ENCODE peak calls at places on chromosomes 11 and 22, in six cellular contexts. C, L, T, H, G and F are unnamed samples.

GRCh38 chr11:112590778-112591177 is 330.1 kb upstream of the PLET1 start:
- DNase-seq in G (peak; percentile 54), H (no peak), L (no peak), T (no peak), C (no peak), F (no peak)

GRCh38 chr11:103959279-103959930 is 77.0 kb upstream of the DDI1 start:
- DNase-seq in G (peak; percentile 42), L (peak; percentile 45), H (no peak), T (no peak), C (no peak), F (peak; percentile 79)

GRCh38 chr11:57325735-57326048 is 940 bp upstream of the TNKS1BP1 start:
- DNase-seq in H (no peak), T (no peak), L (no peak), G (no peak), C (no peak), F (no peak)

GRCh38 chr11:78841451-78842060 is 266.9 kb upstream of the NARS2 start:
- DNase-seq in L (peak; percentile 31), C (no peak), H (no peak), T (no peak), G (no peak), F (peak; percentile 46)

GRCh38 chr22:46092646-46093410 is 57.5 kb upstream of the PPARA start:
- DNase-seq in H (no peak), G (no peak), T (no peak), L (no peak), C (no peak), F (no peak)

GRCh38 chr22:48237466-48237865 is 1475.0 kb downstream of the TBC1D22A start:
- DNase-seq in T (no peak), G (no peak), H (no peak), C (no peak), L (no peak), F (no peak)

GRCh38 chr11:62588966-62589637 is 2.2 kb downstream of the TUT1 start:
- DNase-seq in L (peak; percentile 40), C (no peak), T (no peak), H (no peak), G (peak; percentile 57), F (no peak)

GRCh38 chr11:33734441-33735165 is 1.6 kb downstream of the CD59 start:
- DNase-seq in L (no peak), T (no peak), G (peak; percentile 49), H (no peak), C (no peak), F (no peak)

GRCh38 chr22:29706493-29706892 is 13.3 kb upstream of the CABP7 start:
- DNase-seq in L (peak; percentile 41), G (no peak), H (no peak), C (peak; percentile 79), T (no peak), F (no peak)

GRCh38 chr11:12245091-12245490 is 132.3 kb upstream of the PARVA start:
- DNase-seq in G (no peak), C (no peak), L (no peak), T (no peak), H (no peak), F (no peak)

GRCh38 chr11:83185767-83186166 is 7.7 kb upstream of the ANKRD42 start:
- DNase-seq in C (no peak), G (no peak), T (no peak), H (no peak), L (no peak), F (no peak)

GRCh38 chr22:49532831-49533802 is 294.6 kb downstream of the BRD1 start:
- DNase-seq in G (no peak), H (no peak), C (no peak), L (no peak), T (no peak), F (no peak)

GRCh38 chr22:22752556-22753477 is 108.4 kb downstream of the GGTLC2 start:
- DNase-seq in L (no peak), H (no peak), C (no peak), T (no peak), G (peak; percentile 8), F (peak; percentile 47)

GRCh38 chr22:42376721-42377177 is 55.5 kb downstream of the NFAM1 start:
- DNase-seq in G (peak; percentile 71), H (no peak), C (peak; percentile 81), T (peak; percentile 87), L (peak; percentile 90), F (peak; percentile 19)

GRCh38 chr11:85590848-85591483 is 36.2 kb downstream of the DLG2 start:
- DNase-seq in C (no peak), G (peak; percentile 26), T (peak; percentile 20), L (peak; percentile 70), H (no peak), F (peak; percentile 36)

GRCh38 chr11:7577883-7578242 is 64.1 kb downstream of the PPFIBP2 start:
- DNase-seq in H (no peak), L (peak; percentile 87), C (peak; percentile 44), G (peak; percentile 70), T (no peak), F (peak; percentile 49)

GRCh38 chr11:17410606-17411379 is 22.3 kb upstream of the KCNJ11 start:
- DNase-seq in L (no peak), H (no peak), T (no peak), C (no peak), G (no peak), F (no peak)

GRCh38 chr11:18749681-18750319 is 23.8 kb upstream of the IGSF22 start:
- DNase-seq in G (peak; percentile 86), H (no peak), C (peak; percentile 77), L (peak; percentile 75), T (no peak), F (peak; percentile 75)

GRCh38 chr22:29308791-29309262 is 2.4 kb downstream of the GAS2L1 start:
- DNase-seq in G (peak; percentile 45), H (no peak), L (no peak), C (no peak), T (no peak), F (peak; percentile 65)

GRCh38 chr22:46377566-46378498 is 42.3 kb downstream of the TRMU start:
- DNase-seq in G (peak; percentile 42), H (peak; percentile 27), L (peak; percentile 92), T (peak; percentile 88), C (peak; percentile 82), F (no peak)

GRCh38 chr22:22042009-22042408 is 59.4 kb upstream of the TOP3B start:
- DNase-seq in C (no peak), G (no peak), T (no peak), L (no peak), H (no peak), F (peak; percentile 23)

DNA sequence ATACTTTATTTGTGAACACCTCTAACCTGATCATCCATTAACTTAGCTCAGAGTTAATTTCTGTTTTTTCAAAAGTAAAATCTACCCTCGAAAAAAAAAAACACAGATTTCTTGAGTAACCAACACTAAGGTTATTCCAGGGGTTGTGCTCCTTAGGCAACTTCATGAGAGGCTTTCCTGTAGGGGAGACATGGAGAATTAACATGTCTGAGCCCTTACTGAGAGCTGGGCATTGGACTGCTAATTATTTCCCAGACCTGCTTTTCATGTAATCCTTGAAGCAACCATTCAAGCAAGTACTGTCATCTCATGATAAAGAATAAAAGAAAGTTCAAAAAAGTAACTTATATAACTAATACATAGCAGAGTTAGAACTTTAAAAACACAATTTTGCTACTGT is 13.5 kb upstream of the UPB1 start:
- DNase-seq in T (no peak), H (no peak), C (no peak), L (no peak), G (no peak), F (no peak)
- H3K9ac ChIP-seq in T (no peak overlapping the region), H (no peak overlapping the region), C (no peak overlapping the region), L (no peak overlapping the region), G (peak overlapping the region; percentile 42), F (no peak overlapping the region)

GRCh38 chr11:96763244-96763643 is 373.4 kb downstream of the JRKL start:
- DNase-seq in C (no peak), H (no peak), T (no peak), G (no peak), L (no peak), F (no peak)

GRCh38 chr11:96760306-96760705 is 370.5 kb downstream of the JRKL start:
- DNase-seq in L (no peak), G (no peak), T (no peak), C (no peak), H (no peak), F (no peak)

GRCh38 chr11:96758957-96759356 is 369.1 kb downstream of the JRKL start:
- DNase-seq in G (no peak), L (no peak), H (no peak), T (no peak), C (no peak), F (no peak)

GRCh38 chr11:96761451-96761850 is 371.6 kb downstream of the JRKL start:
- DNase-seq in G (no peak), C (no peak), H (no peak), T (no peak), L (no peak), F (no peak)

DNA sequence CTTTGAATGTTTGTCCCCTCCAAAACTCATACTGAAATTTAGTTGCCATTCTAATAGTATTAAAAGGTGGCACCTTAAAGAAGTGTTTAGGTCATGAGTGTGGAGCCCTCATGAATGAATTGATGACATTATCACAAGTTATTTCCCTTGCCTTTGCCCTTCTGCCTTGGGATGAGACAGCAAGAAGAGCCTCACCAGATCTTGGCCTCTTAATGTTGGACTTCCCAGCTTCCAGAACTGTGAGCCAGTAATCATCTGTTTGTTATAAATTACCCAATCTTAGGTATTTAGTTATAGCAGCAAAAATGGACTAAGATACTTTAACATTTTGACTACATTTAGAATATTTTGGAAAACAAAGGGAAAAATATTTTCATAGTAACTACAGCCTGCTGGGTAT is 371.0 kb downstream of the JRKL start:
- DNase-seq in L (no peak), C (no peak), H (no peak), G (no peak), T (no peak), F (no peak)
- H2BK15ac ChIP-seq in L (no peak overlapping the region), C (no peak overlapping the region), H (no peak overlapping the region), G (no peak overlapping the region), T (no peak overlapping the region), F (no peak overlapping the region)

GRCh38 chr22:38067771-38068360 is 10.7 kb downstream of the PICK1 start:
- DNase-seq in C (no peak), H (no peak), L (no peak), T (no peak), G (no peak), F (no peak)

GRCh38 chr22:38068641-38069371 is 11.6 kb downstream of the PICK1 start:
- DNase-seq in H (no peak), C (no peak), T (no peak), G (no peak), L (no peak), F (no peak)

GRCh38 chr22:38066381-38067027 is 9.3 kb downstream of the PICK1 start:
- DNase-seq in T (no peak), L (no peak), H (no peak), G (no peak), C (no peak), F (no peak)

GRCh38 chr22:38065539-38065938 is 8.3 kb downstream of the PICK1 start:
- DNase-seq in T (no peak), H (no peak), C (no peak), G (no peak), L (no peak), F (no peak)

DNA sequence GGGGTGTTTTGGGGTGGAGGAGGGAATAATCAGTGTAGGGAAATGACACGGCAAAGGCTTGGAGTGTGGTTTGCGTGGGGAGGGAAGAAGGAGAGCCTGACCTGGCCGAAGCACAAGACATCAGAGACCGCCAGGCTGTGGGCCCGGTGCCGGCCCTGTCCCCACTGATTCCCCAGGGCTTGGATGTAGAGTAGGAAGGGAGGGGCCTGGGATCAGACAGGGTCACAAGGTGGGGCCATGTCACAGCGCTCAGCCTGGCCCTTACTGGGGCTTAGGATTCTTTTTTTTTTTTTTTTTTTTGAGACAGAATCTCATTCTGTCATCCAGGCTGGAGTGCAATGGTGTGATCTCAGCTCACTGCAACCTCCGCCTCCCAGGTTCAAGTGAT is 9.8 kb downstream of the PICK1 start:
- DNase-seq in L (no peak), H (no peak), G (no peak), T (no peak), C (no peak), F (no peak)
- H3K9ac ChIP-seq in L (no peak overlapping the region), H (no peak overlapping the region), G (no peak overlapping the region), T (no peak overlapping the region), C (no peak overlapping the region), F (no peak overlapping the region)

GRCh38 chr11:93477684-93478234 is 65.4 kb downstream of the SMCO4 start:
- DNase-seq in H (peak; percentile 49), C (peak; percentile 67), T (peak; percentile 88), G (peak; percentile 8), L (peak; percentile 83), F (peak; percentile 11)
- H2BK15ac ChIP-seq in H (no peak overlapping the region), C (no peak overlapping the region), T (no peak overlapping the region), G (no peak overlapping the region), L (no peak overlapping the region), F (no peak overlapping the region)